ENCODE peak calls at places on chromosome 22, in six cellular contexts. S is prostate gland; L is sciatic nerve; V is HuH-7; R is right cardiac atrium; P is CD4-positive, alpha-beta T cell. U is an unnamed sample.

GRCh38 chr22:20273720-20274119 is 5.6 kb upstream of the RTN4R start:
- DNase-seq in S (no peak), L (no peak), V (no peak), R (peak), P (no peak), U (no peak)

GRCh38 chr22:49646876-49647275 is 180.8 kb downstream of the BRD1 start:
- DNase-seq in S (no peak), L (no peak), V (no peak), R (no peak), P (no peak), U (no peak)

GRCh38 chr22:27638329-27639179 is 163.0 kb downstream of the MN1 start:
- DNase-seq in S (no peak), L (no peak), V (no peak), R (no peak), P (no peak), U (no peak)

GRCh38 chr22:38873469-38874411 is 1.7 kb upstream of the CBX6 start:
- DNase-seq in S (no peak), L (peak), V (no peak), R (no peak), P (peak), U (no peak)

GRCh38 chr22:20728523-20729190 is 45.3 kb upstream of the SERPIND1 start:
- DNase-seq in S (no peak), L (no peak), V (no peak), R (no peak), P (no peak), U (no peak)

GRCh38 chr22:44605486-44605885 is 96.5 kb upstream of the PRR5 start:
- DNase-seq in S (no peak), L (no peak), V (no peak), R (no peak), P (no peak), U (no peak)

GRCh38 chr22:20937031-20937793 is 20.0 kb downstream of the CRKL start:
- DNase-seq in S (no peak), L (no peak), V (no peak), R (no peak), P (no peak), U (peak)

GRCh38 chr22:28172948-28173360 is 253.9 kb upstream of the PITPNB start:
- DNase-seq in S (no peak), L (no peak), V (peak), R (no peak), P (no peak), U (no peak)

GRCh38 chr22:47691152-47691895 is 928.9 kb downstream of the TBC1D22A start:
- DNase-seq in S (no peak), L (no peak), V (no peak), R (no peak), P (no peak), U (no peak)

GRCh38 chr22:34800265-34800664 is 265.7 kb upstream of the ISX start:
- DNase-seq in S (peak), L (no peak), V (no peak), R (no peak), P (no peak), U (no peak)

GRCh38 chr22:29171721-29172120 is 34.0 kb upstream of the EMID1 start:
- DNase-seq in S (no peak), L (no peak), V (no peak), R (no peak), P (no peak), U (no peak)

GRCh38 chr22:33438273-33438672 is 380.1 kb upstream of the SYN3 start:
- DNase-seq in S (peak), L (no peak), V (no peak), R (no peak), P (no peak), U (no peak)

GRCh38 chr22:47606426-47606825 is 844.0 kb downstream of the TBC1D22A start:
- DNase-seq in S (no peak), L (peak), V (no peak), R (no peak), P (no peak), U (no peak)

GRCh38 chr22:50371101-50371648 is 28.0 kb downstream of the PPP6R2 start:
- DNase-seq in S (no peak), L (no peak), V (no peak), R (no peak), P (no peak), U (no peak)

GRCh38 chr22:39598017-39598965 is 27.7 kb downstream of the CACNA1I start:
- DNase-seq in S (peak), L (peak), V (no peak), R (no peak), P (peak), U (peak)

GRCh38 chr22:35195226-35195625 is 62.1 kb upstream of the HMGXB4 start:
- DNase-seq in S (no peak), L (no peak), V (no peak), R (no peak), P (no peak), U (no peak)